ENCODE peak calls at places on chromosomes 3 and 15, in ten cellular contexts. O, A, F, I, S, J, N, T, W and B are unnamed samples. For H3K4me1 and H3K9me3, the result is how much of the 10 kb centered on the place peaks cover.

GRCh38 chr3:63130625-63131024 is 147.5 kb upstream of the SYNPR start:
- DNase-seq in O (peak), A (no peak), F (no peak), I (no peak), S (no peak), J (no peak), N (no peak), T (no peak), W (no peak), B (no peak)

GRCh38 chr15:43987924-43988323 is 161.1 kb downstream of the WDR76 start:
- DNase-seq in O (no peak), A (no peak), F (no peak), I (no peak), S (no peak), J (no peak), N (no peak), T (no peak), W (no peak), B (no peak)

GRCh38 chr3:126834596-126835471 is 130.8 kb downstream of the CHCHD6 start:
- DNase-seq in O (no peak), A (peak), F (no peak), I (peak), S (no peak), J (no peak), N (no peak), T (no peak), W (no peak), B (no peak)

GRCh38 chr3:117736851-117737250 is 1027.3 kb downstream of the TUSC7 start:
- DNase-seq in O (no peak), A (no peak), F (no peak), I (peak), S (peak), J (no peak), N (no peak), T (no peak), W (no peak), B (no peak)

GRCh38 chr3:4950948-4951347 is 28.3 kb upstream of the BHLHE40 start:
- DNase-seq in O (no peak), A (no peak), F (no peak), I (no peak), S (no peak), J (no peak), N (no peak), T (no peak), W (no peak), B (no peak)

GRCh38 chr3:141795719-141796435 is 32.7 kb downstream of the GRK7 start:
- DNase-seq in O (peak), A (peak), F (no peak), I (peak), S (no peak), J (peak), N (no peak), T (peak), W (peak), B (peak)

GRCh38 chr15:84684092-84684491 is 26.1 kb upstream of the NMB start:
- DNase-seq in O (peak), A (no peak), F (no peak), I (peak), S (peak), J (no peak), N (no peak), T (no peak), W (no peak), B (no peak)

GRCh38 chr15:58551764-58552504 is 120.1 kb downstream of the LIPC start:
- DNase-seq in O (no peak), A (peak), F (no peak), I (peak), S (peak), J (no peak), N (no peak), T (no peak), W (peak), B (no peak)

GRCh38 chr3:173396191-173397041 is 1.1 kb upstream of the NLGN1 start:
- DNase-seq in O (peak), A (no peak), F (no peak), I (peak), S (no peak), J (no peak), N (no peak), T (no peak), W (no peak), B (no peak)

GRCh38 chr3:132561003-132561402 is 36.1 kb upstream of the ACKR4 start:
- DNase-seq in O (no peak), A (no peak), F (no peak), I (no peak), S (no peak), J (no peak), N (no peak), T (no peak), W (no peak), B (no peak)

GRCh38 chr3:152524198-152525140 is 255.7 kb downstream of the MBNL1 start:
- DNase-seq in O (peak), A (no peak), F (no peak), I (peak), S (peak), J (no peak), N (peak), T (no peak), W (no peak), B (peak)

GRCh38 chr3:23738946-23739345 is 66.8 kb upstream of the UBE2E1 start:
- DNase-seq in O (no peak), A (no peak), F (no peak), I (peak), S (peak), J (no peak), N (no peak), T (no peak), W (no peak), B (no peak)

GRCh38 chr3:190013943-190014924 is 106.5 kb downstream of the P3H2 start:
- DNase-seq in O (no peak), A (no peak), F (no peak), I (peak), S (no peak), J (no peak), N (no peak), T (no peak), W (no peak), B (no peak)

GRCh38 chr3:74537164-74537563 is 77.3 kb downstream of the CNTN3 start:
- DNase-seq in O (no peak), A (no peak), F (no peak), I (peak), S (peak), J (no peak), N (no peak), T (peak), W (no peak), B (no peak)

GRCh38 chr3:28972921-28973320 is 307.9 kb upstream of the RBMS3 start:
- DNase-seq in O (peak), A (no peak), F (no peak), I (peak), S (no peak), J (no peak), N (no peak), T (no peak), W (no peak), B (no peak)

GRCh38 chr15:72599855-72600464 is 54.5 kb upstream of the GOLGA6B start:
- DNase-seq in O (peak), A (no peak), F (no peak), I (peak), S (peak), J (no peak), N (peak), T (no peak), W (no peak), B (peak)

GRCh38 chr15:74994236-74994635 is 1.1 kb upstream of the SCAMP5 start:
- DNase-seq in O (no peak), A (no peak), F (no peak), I (no peak), S (no peak), J (no peak), N (no peak), T (no peak), W (peak), B (no peak)

GRCh38 chr15:74995779-74996765 is 709 bp downstream of the SCAMP5 start:
- DNase-seq in O (no peak), A (no peak), F (no peak), I (no peak), S (no peak), J (no peak), N (no peak), T (no peak), W (peak), B (no peak)

GRCh38 chr15:74995182-74995778 is at the start of gene SCAMP5:
- DNase-seq in O (peak), A (peak), F (peak), I (peak), S (peak), J (peak), N (peak), T (peak), W (peak), B (peak)

GRCh38 chr15:74994685-74995084 is 678 bp upstream of the SCAMP5 start:
- DNase-seq in O (no peak), A (no peak), F (no peak), I (no peak), S (no peak), J (no peak), N (no peak), T (no peak), W (no peak), B (no peak)

GRCh38 chr15:74997161-74997942 is 2.0 kb downstream of the SCAMP5 start:
- DNase-seq in O (no peak), A (no peak), F (no peak), I (no peak), S (no peak), J (no peak), N (no peak), T (no peak), W (peak), B (no peak)
- H3K4me3 ChIP-seq in O (no peak), A (no peak), F (no peak), I (no peak), S (no peak), J (no peak), N (no peak), T (no peak), W (no peak), B (no peak)

DNA sequence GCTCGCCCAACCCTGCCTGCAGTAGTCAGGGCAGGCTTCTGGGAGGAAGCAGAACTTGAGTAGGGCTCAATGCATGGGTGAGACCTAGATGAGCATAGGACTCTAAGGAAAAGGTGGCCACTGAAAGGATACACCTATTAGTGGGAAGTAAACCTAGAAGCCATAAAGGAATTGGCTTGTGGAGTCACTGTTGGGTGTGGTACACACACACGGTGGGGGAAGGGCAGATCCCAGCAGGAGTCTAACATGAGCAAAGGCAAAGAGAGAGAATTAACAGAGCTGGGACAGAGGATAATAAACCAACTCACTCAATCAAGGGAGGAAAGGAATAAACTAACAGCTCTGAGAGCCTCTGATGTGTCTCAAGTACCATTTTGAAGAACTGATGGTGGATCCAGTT is 23.1 kb downstream of the DAPK2 start:
- DNase-seq in O (no peak), A (no peak), F (no peak), I (no peak), S (no peak), J (no peak), N (no peak), T (no peak), W (no peak), B (no peak)
- H3K4me1 ChIP-seq in O (under half), A (under half), F (under half), I (under half), S (under half), J (under half), N (under half), T (under half), W (under half), B (under half)

GRCh38 chr15:25175033-25175788 is 220.4 kb downstream of the SNRPN start:
- DNase-seq in O (no peak), A (peak), F (peak), I (no peak), S (no peak), J (peak), N (no peak), T (peak), W (peak), B (no peak)
- H3K9me3 ChIP-seq in O (under half), A (under half), F (under half), I (under half), S (half or more), J (under half), N (under half), T (under half), W (under half), B (under half)

DNA sequence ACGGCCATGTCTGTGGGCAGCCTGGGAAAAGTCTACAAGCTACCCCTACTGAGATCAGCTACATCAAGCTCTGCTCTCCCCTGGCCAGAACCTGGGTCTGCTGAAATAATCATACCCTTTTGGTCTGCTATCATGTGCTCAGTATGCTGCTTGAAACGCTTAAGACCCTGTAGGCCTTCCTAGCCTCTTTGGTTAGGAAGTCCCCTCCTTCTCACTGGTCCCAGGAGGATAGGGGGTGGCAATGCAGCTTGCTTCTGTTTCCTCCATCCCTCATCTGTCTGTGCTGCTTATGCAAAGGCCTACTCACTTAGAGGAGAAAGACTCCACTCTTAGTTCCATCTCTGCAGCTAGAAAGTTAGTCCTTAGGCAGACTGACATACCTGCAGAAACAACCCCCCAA is 118.2 kb upstream of the RASGRP1 start:
- DNase-seq in O (no peak), A (no peak), F (no peak), I (no peak), S (no peak), J (no peak), N (no peak), T (no peak), W (no peak), B (no peak)
- H3K4me3 ChIP-seq in O (no peak), A (no peak), F (no peak), I (no peak), S (no peak), J (no peak), N (no peak), T (no peak), W (no peak), B (no peak)

GRCh38 chr3:61595826-61596225 is 34.5 kb downstream of the PTPRG start:
- DNase-seq in O (no peak), A (no peak), F (no peak), I (no peak), S (no peak), J (no peak), N (no peak), T (no peak), W (no peak), B (no peak)

GRCh38 chr3:61591300-61591699 is 29.9 kb downstream of the PTPRG start:
- DNase-seq in O (no peak), A (no peak), F (no peak), I (no peak), S (no peak), J (no peak), N (no peak), T (no peak), W (no peak), B (no peak)

GRCh38 chr3:61594978-61595687 is 33.8 kb downstream of the PTPRG start:
- DNase-seq in O (no peak), A (no peak), F (no peak), I (no peak), S (peak), J (no peak), N (no peak), T (no peak), W (no peak), B (no peak)

GRCh38 chr3:61594144-61594977 is 33.0 kb downstream of the PTPRG start:
- DNase-seq in O (no peak), A (no peak), F (no peak), I (no peak), S (no peak), J (no peak), N (no peak), T (no peak), W (no peak), B (no peak)

DNA sequence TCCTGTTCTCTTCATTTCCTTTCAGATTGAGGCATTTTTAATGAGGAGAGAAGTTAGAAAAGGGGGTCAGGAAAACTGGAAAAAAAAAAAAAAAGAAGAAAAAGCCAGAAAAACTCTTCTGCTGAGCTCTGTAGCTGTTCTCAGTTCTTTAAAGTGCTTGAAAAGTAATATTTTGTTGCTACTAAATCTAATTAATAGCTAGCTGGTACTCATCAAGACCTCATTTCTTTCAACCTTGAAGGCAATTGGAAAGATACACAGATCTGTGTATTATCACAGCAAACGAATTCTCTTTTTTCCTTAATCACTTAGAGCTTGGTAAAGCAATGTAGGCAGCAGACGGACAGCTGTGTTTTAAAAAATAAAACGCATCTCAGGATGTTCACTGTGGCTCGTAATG is 32.3 kb downstream of the PTPRG start:
- DNase-seq in O (no peak), A (no peak), F (no peak), I (no peak), S (no peak), J (no peak), N (no peak), T (no peak), W (no peak), B (no peak)
- H3K4me1 ChIP-seq in O (under half), A (under half), F (under half), I (under half), S (under half), J (under half), N (under half), T (under half), W (under half), B (under half)

GRCh38 chr3:194387276-194387675 is 11.8 kb downstream of the GP5 start:
- DNase-seq in O (no peak), A (peak), F (no peak), I (no peak), S (no peak), J (no peak), N (no peak), T (no peak), W (no peak), B (no peak)
- H3K9me3 ChIP-seq in O (under half), A (under half), F (under half), I (under half), S (under half), J (under half), N (under half), T (under half), W (under half), B (under half)

GRCh38 chr3:31536417-31536991 is 3.8 kb downstream of the STT3B start:
- DNase-seq in O (no peak), A (no peak), F (no peak), I (no peak), S (no peak), J (no peak), N (no peak), T (no peak), W (no peak), B (no peak)
- H3K4me3 ChIP-seq in O (no peak), A (no peak), F (peak), I (no peak), S (no peak), J (peak), N (peak), T (no peak), W (no peak), B (peak)